ENCODE peak calls at places on chromosomes 7 and 10, in six cellular contexts. D is small intestine, S is H1, C is SJSA1, I is cardiac muscle cell, N is right cardiac atrium. Z is an unnamed sample.
A peak's percentile ranks its signal among the peaks of the same experiment; 100 is the strongest.

GRCh38 chr7:79653136-79653631 is 199.7 kb upstream of the MAGI2 start:
- DNase-seq in D (no peak), N (no peak), S (no peak), I (no peak), C (no peak), Z (no peak)

GRCh38 chr10:119812684-119813083 is 60.0 kb downstream of the MCMBP start:
- DNase-seq in D (no peak), I (no peak), N (no peak), S (no peak), C (no peak), Z (no peak)

GRCh38 chr7:29091121-29091601 is 55.2 kb downstream of the CPVL start:
- DNase-seq in D (no peak), I (peak; percentile 85), C (no peak), S (no peak), N (peak; percentile 78), Z (no peak)

GRCh38 chr7:49852619-49853462 is 79.4 kb downstream of the VWC2 start:
- DNase-seq in I (peak; percentile 61), C (no peak), N (no peak), D (peak; percentile 19), S (peak; percentile 75), Z (peak; percentile 71)

GRCh38 chr7:87192784-87193487 is 26.6 kb downstream of the TMEM243 start:
- DNase-seq in D (no peak), S (no peak), N (no peak), C (no peak), I (no peak), Z (no peak)

GRCh38 chr7:105581066-105581811 is at the start of gene EFCAB10:
- DNase-seq in D (peak; percentile 72), S (peak; percentile 96), C (no peak), I (peak; percentile 62), N (peak; percentile 76), Z (peak; percentile 97)

GRCh38 chr10:124087672-124088634 is 5.4 kb downstream of the CHST15 start:
- DNase-seq in I (no peak), C (no peak), N (peak; percentile 57), D (peak; percentile 94), S (no peak), Z (no peak)

GRCh38 chr10:112955736-112956421 is 5.8 kb downstream of the TCF7L2 start:
- DNase-seq in D (peak; percentile 43), I (peak; percentile 78), N (no peak), C (no peak), S (no peak), Z (no peak)

GRCh38 chr10:74586088-74586585 is 240.3 kb upstream of the KAT6B start:
- DNase-seq in S (no peak), D (peak; percentile 57), N (no peak), C (no peak), I (peak; percentile 12), Z (no peak)

GRCh38 chr7:43249808-43250145 is 137.3 kb downstream of the HECW1 start:
- DNase-seq in S (no peak), N (no peak), D (no peak), C (no peak), I (no peak), Z (no peak)

GRCh38 chr10:89364533-89364932 is 13.3 kb upstream of the IFIT1B start:
- DNase-seq in N (no peak), I (no peak), C (no peak), D (no peak), S (no peak), Z (no peak)

GRCh38 chr7:129769400-129769774 is 157.9 kb downstream of the NRF1 start:
- DNase-seq in I (no peak), N (no peak), C (no peak), D (no peak), S (no peak), Z (no peak)

GRCh38 chr10:49446031-49446430 is 50.1 kb upstream of the DRGX start:
- DNase-seq in C (no peak), D (no peak), I (peak; percentile 34), N (no peak), S (no peak), Z (no peak)

GRCh38 chr7:14767716-14768425 is 134.7 kb downstream of the DGKB start:
- DNase-seq in S (no peak), I (peak; percentile 6), N (no peak), D (no peak), C (no peak), Z (no peak)

GRCh38 chr7:27746978-27747377 is 7.0 kb downstream of the TAX1BP1 start:
- DNase-seq in I (no peak), C (no peak), S (no peak), N (no peak), D (no peak), Z (no peak)

GRCh38 chr7:128888756-128889095 is 21.8 kb downstream of the KCP start:
- DNase-seq in S (peak; percentile 54), C (no peak), I (no peak), N (no peak), D (no peak), Z (no peak)

GRCh38 chr7:30817060-30817770 is 46.0 kb downstream of the MINDY4 start:
- DNase-seq in I (no peak), N (peak; percentile 55), S (peak; percentile 24), C (peak; percentile 22), D (no peak), Z (no peak)

GRCh38 chr7:22858640-22859561 is 36.3 kb upstream of the TOMM7 start:
- DNase-seq in D (no peak), I (peak; percentile 94), C (peak; percentile 86), N (no peak), S (no peak), Z (no peak)

GRCh38 chr10:103241262-103242011 is 4.2 kb upstream of the RPEL1 start:
- DNase-seq in D (peak; percentile 98), I (no peak), S (no peak), N (no peak), C (no peak), Z (no peak)

GRCh38 chr10:35371731-35372130 is 35.4 kb downstream of the CCNY start:
- DNase-seq in I (no peak), S (peak; percentile 24), C (no peak), N (no peak), D (no peak), Z (no peak)

GRCh38 chr10:62380002-62380401 is 5.8 kb downstream of the ZNF365 start:
- DNase-seq in D (no peak), N (no peak), I (peak; percentile 21), S (no peak), C (peak; percentile 49), Z (no peak)

GRCh38 chr7:711967-712600 is 14.4 kb upstream of the DNAAF5 start:
- DNase-seq in I (no peak), C (no peak), D (no peak), S (no peak), N (no peak), Z (no peak)

GRCh38 chr10:113459672-113460280 is 93.1 kb upstream of the HABP2 start:
- DNase-seq in I (no peak), N (no peak), S (no peak), D (no peak), C (no peak), Z (no peak)

GRCh38 chr7:155576416-155576815 is 30.1 kb upstream of the CNPY1 start:
- DNase-seq in N (no peak), I (no peak), D (peak; percentile 56), S (no peak), C (no peak), Z (no peak)

GRCh38 chr10:133383551-133383950 is 4.5 kb downstream of the PAOX start:
- DNase-seq in S (no peak), N (no peak), C (no peak), D (no peak), I (no peak), Z (no peak)

GRCh38 chr7:41107330-41107937 is 595.5 kb downstream of the INHBA start:
- DNase-seq in C (peak; percentile 81), I (no peak), D (no peak), N (no peak), S (no peak), Z (no peak)

GRCh38 chr7:64300641-64301405 is 12.9 kb upstream of the ZNF736 start:
- DNase-seq in N (no peak), D (no peak), S (no peak), C (peak; percentile 3), I (no peak), Z (no peak)

DNA sequence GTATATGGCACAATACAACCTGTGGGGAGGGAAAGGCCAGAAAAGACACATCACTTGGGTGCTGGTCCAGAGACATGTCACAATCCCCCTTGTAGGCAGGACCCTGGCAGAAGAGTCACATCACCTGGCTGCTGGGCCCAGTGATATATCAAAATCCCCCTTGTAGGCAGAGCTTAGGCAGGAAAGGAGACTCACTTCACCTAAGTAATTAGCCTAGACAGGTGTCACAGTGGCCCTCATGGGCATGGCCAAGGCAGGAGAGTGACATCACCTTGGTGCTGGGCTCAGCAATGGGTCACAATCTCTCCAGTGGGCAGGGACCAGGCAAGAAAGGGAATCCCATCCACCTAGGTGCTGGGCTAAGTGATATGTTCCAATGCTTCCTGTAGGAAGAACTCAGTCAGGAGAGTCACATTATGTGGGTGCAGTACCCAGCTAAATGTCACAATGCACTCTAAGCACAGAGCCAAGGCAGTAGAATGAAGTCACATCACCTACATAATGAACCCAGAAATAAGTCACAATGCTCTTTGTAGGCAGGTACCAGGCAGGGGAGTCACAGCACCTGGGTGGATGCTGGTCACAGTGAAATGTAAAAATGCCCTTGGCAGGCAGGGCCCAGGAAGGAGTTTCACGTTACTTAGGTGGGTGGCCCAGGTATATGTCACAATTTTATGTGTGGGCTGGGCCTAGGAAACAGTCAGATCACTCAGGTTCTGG is 18.9 kb upstream of the ZNF736 start:
- DNase-seq in S (no peak), N (no peak), C (peak; percentile 3), D (no peak), I (no peak), Z (no peak)
- H3K9me3 ChIP-seq in S (peaks cover 80% of the 10 kb centered on the region), N (no peaks in the 10 kb centered on the region), C (peaks cover 3% of the 10 kb centered on the region), D (no peaks in the 10 kb centered on the region), I (no peaks in the 10 kb centered on the region), Z (peaks cover 15% of the 10 kb centered on the region)

GRCh38 chr10:3090388-3090787 is 23.0 kb downstream of the PFKP start:
- DNase-seq in D (no peak), N (peak; percentile 29), S (no peak), C (no peak), I (no peak), Z (no peak)
- H3K4me1 ChIP-seq in D (peaks cover 8% of the 10 kb centered on the region), N (peaks cover 10% of the 10 kb centered on the region), S (peaks cover 13% of the 10 kb centered on the region), C (peaks cover 73% of the 10 kb centered on the region), I (peaks cover 70% of the 10 kb centered on the region), Z (no peaks in the 10 kb centered on the region)

DNA sequence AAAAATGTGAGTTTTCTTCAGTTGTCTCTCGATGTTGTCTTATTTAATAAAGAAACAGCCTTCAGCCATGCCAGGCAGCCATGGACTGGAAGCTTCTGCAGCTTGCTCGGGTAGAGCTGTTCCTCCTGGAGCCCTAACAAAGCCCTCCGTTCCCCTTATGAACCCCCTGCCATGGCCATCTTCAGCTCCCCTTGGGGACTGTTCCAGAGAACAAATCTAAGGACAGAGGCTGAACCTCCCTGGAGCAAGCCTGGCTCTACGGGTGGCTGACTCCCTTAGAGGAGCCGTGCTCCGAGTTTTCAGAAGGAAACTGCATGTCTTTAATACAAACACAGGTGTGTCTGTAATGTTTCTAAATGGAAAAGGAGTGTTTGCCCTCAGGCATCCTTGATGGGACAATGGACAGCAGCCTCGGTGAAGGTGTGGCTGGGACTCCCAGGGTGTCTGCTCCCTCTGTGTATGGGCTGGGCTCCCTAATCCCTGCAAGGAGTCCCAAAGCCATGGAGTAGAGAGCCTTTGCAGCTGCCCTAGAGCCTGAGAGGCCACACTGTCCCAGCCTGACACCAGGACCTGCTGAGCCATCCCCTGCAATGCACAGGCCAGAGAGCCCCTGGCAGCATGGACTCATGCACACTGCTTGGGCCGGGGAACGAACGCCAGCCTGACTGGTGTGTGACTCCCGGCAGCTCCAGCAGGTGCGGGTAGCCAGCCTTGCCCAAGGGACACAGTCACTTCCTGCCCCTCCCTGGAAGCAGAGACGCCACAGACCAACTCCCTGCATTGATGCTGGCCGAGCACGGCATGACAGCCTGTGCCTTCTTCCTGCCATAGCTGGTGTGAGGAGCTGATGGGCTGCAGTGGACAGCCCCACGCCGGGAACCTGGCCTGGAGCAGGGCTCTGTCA is 381.8 kb downstream of the TCERG1L start:
- DNase-seq in D (no peak), N (no peak), I (no peak), S (no peak), C (peak; percentile 36), Z (no peak)
- H3K9me3 ChIP-seq in D (no peaks in the 10 kb centered on the region), N (no peaks in the 10 kb centered on the region), I (no peaks in the 10 kb centered on the region), S (no peaks in the 10 kb centered on the region), C (peaks cover 32% of the 10 kb centered on the region), Z (peaks cover 26% of the 10 kb centered on the region)

GRCh38 chr7:32872421-32872820 is 19.1 kb downstream of the KBTBD2 start:
- DNase-seq in S (no peak), N (no peak), I (no peak), D (no peak), C (no peak), Z (no peak)
- H3K4me1 ChIP-seq in S (no peaks in the 10 kb centered on the region), N (no peaks in the 10 kb centered on the region), I (peaks cover 14% of the 10 kb centered on the region), D (no peaks in the 10 kb centered on the region), C (no peaks in the 10 kb centered on the region), Z (no peaks in the 10 kb centered on the region)

Z was measured in iPS DF 6.9.